ENCODE peak calls at places on chromosomes 11 and 22, in ten cellular contexts. A, Z, O, X, P, E, I, R, S and G are unnamed samples.

GRCh38 chr22:49420651-49421050 is 407.0 kb downstream of the BRD1 start:
- DNase-seq in A (no peak), Z (no peak), O (no peak), X (no peak), P (no peak), E (no peak), I (no peak), R (no peak), S (no peak), G (no peak)

GRCh38 chr22:47564158-47564450 is 801.7 kb downstream of the TBC1D22A start:
- DNase-seq in A (no peak), Z (no peak), O (no peak), X (no peak), P (no peak), E (no peak), I (no peak), R (no peak), S (no peak), G (no peak)

GRCh38 chr22:18119409-18120110 is 9.0 kb downstream of the TUBA8 start:
- DNase-seq in A (no peak), Z (no peak), O (no peak), X (no peak), P (no peak), E (no peak), I (no peak), R (no peak), S (no peak), G (no peak)

GRCh38 chr22:24567668-24568067 is 11.9 kb downstream of the SNRPD3 start:
- DNase-seq in A (no peak), Z (no peak), O (no peak), X (no peak), P (no peak), E (no peak), I (no peak), R (no peak), S (no peak), G (no peak)

GRCh38 chr11:69362315-69362714 is 68.4 kb downstream of the MYEOV start:
- DNase-seq in A (no peak), Z (no peak), O (no peak), X (no peak), P (no peak), E (no peak), I (no peak), R (no peak), S (no peak), G (no peak)

GRCh38 chr11:113579292-113579940 is 104.2 kb upstream of the DRD2 start:
- DNase-seq in A (no peak), Z (no peak), O (no peak), X (no peak), P (no peak), E (no peak), I (no peak), R (no peak), S (no peak), G (no peak)

GRCh38 chr11:72223615-72224586 is 666 bp upstream of the INPPL1 start:
- DNase-seq in A (no peak), Z (peak), O (peak), X (no peak), P (peak), E (peak), I (peak), R (no peak), S (no peak), G (peak)

GRCh38 chr11:126498281-126498680 is 142.8 kb downstream of the ST3GAL4 start:
- DNase-seq in A (no peak), Z (no peak), O (no peak), X (no peak), P (no peak), E (no peak), I (no peak), R (no peak), S (no peak), G (no peak)

GRCh38 chr22:17540481-17540880 is 22.8 kb upstream of the SLC25A18 start:
- DNase-seq in A (no peak), Z (no peak), O (no peak), X (no peak), P (no peak), E (no peak), I (peak), R (no peak), S (no peak), G (no peak)